ENCODE peak calls at places on chromosomes 5 and 9, in ten cellular contexts. C, N, T, Z, P, J, W, B, S and Q are unnamed samples.
A peak's percentile ranks its signal among the peaks of the same experiment; 100 is the strongest.

GRCh38 chr5:6066026-6066425 is 312.3 kb downstream of the MED10 start:
- DNase-seq in N (no peak), B (no peak), C (no peak), W (no peak), Z (no peak), P (no peak), T (no peak), J (no peak), S (no peak), Q (no peak)

GRCh38 chr5:38641003-38641402 is 84.6 kb upstream of the LIFR start:
- DNase-seq in B (no peak), S (no peak), J (no peak), W (no peak), Z (no peak), P (no peak), C (no peak), N (no peak), T (peak; percentile 51), Q (no peak)

GRCh38 chr5:51039915-51040314 is 343.3 kb upstream of the ISL1 start:
- DNase-seq in N (no peak), T (no peak), C (no peak), J (no peak), P (no peak), B (no peak), W (no peak), S (no peak), Z (no peak), Q (no peak)

GRCh38 chr5:87536365-87536764 is 123.6 kb upstream of the CCNH start:
- DNase-seq in T (no peak), S (no peak), C (no peak), P (no peak), J (no peak), Z (no peak), N (no peak), W (no peak), B (no peak), Q (no peak)

GRCh38 chr5:1279443-1280151 is 15.3 kb downstream of the TERT start:
- DNase-seq in W (no peak), S (peak; percentile 59), P (peak; percentile 59), T (no peak), N (no peak), C (no peak), J (no peak), B (peak; percentile 48), Z (no peak), Q (peak; percentile 68)

GRCh38 chr5:123916331-123917121 is 404.5 kb downstream of the CSNK1G3 start:
- DNase-seq in S (no peak), T (peak; percentile 95), W (no peak), B (no peak), P (no peak), J (no peak), N (peak; percentile 47), Z (no peak), C (no peak), Q (no peak)

GRCh38 chr5:14062178-14062577 is 81.0 kb upstream of the TRIO start:
- DNase-seq in J (no peak), N (no peak), B (no peak), T (peak; percentile 74), C (no peak), Z (no peak), S (no peak), W (no peak), P (no peak), Q (no peak)

GRCh38 chr9:98374385-98375051 is 119.1 kb upstream of the TBC1D2 start:
- DNase-seq in B (no peak), S (no peak), Z (no peak), W (no peak), T (peak; percentile 94), C (no peak), J (no peak), N (peak; percentile 57), P (no peak), Q (no peak)

GRCh38 chr5:36607838-36608783 is 1.7 kb downstream of the SLC1A3 start:
- DNase-seq in W (no peak), C (no peak), J (no peak), T (peak; percentile 72), N (no peak), S (no peak), Z (no peak), B (no peak), P (no peak), Q (no peak)

GRCh38 chr5:104800440-104801048 is 1238.0 kb upstream of the NUDT12 start:
- DNase-seq in W (no peak), S (no peak), T (no peak), Z (no peak), P (no peak), J (no peak), C (no peak), B (no peak), N (peak; percentile 11), Q (no peak)

GRCh38 chr5:79456449-79456848 is 57.5 kb downstream of the HOMER1 start:
- DNase-seq in S (no peak), J (no peak), B (no peak), W (no peak), Z (no peak), C (no peak), T (peak; percentile 19), P (no peak), N (no peak), Q (no peak)

GRCh38 chr9:35923927-35924763 is 14.9 kb downstream of the SPAAR start:
- DNase-seq in N (no peak), S (no peak), J (no peak), Z (peak; percentile 66), C (no peak), B (no peak), W (no peak), T (peak; percentile 98), P (no peak), Q (no peak)

GRCh38 chr5:177431317-177432142 is 5.1 kb downstream of the GRK6 start:
- DNase-seq in P (peak; percentile 94), Z (no peak), W (peak; percentile 91), J (peak; percentile 59), N (no peak), C (no peak), B (peak; percentile 99), T (no peak), S (peak; percentile 76), Q (peak; percentile 77)

GRCh38 chr9:68966496-68966944 is 47.4 kb downstream of the PRKACG start:
- DNase-seq in J (no peak), W (no peak), B (no peak), N (no peak), Z (no peak), C (no peak), T (no peak), P (no peak), S (no peak), Q (no peak)

GRCh38 chr9:73979894-73980264 is 517.3 kb upstream of the RORB start:
- DNase-seq in N (no peak), T (no peak), S (no peak), P (no peak), J (no peak), B (no peak), C (no peak), W (no peak), Z (no peak), Q (no peak)

GRCh38 chr9:21561502-21561901 is 79.4 kb upstream of the IFNE start:
- DNase-seq in N (no peak), T (no peak), P (no peak), S (no peak), B (no peak), C (no peak), W (no peak), Z (no peak), J (no peak), Q (no peak)

DNA sequence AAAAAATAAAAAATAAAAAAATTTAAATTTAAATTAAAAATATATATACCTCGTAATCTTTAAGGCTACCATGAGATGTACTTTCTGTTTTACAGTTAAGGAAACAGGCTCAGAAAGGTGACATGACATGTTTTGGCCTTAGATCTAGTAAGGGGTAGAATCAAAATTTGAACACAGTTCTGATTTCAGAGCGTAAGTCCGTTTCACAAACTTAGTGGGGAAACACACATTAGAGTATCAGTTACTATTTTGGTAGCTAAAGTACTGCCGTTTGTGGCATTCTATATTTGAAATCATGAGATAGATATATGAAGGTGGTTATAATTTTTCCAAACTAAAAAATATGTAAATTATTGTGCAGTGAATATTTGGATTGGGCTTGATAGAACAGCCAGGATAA is 186.2 kb downstream of the DENND1A start:
- DNase-seq in W (no peak), B (no peak), J (no peak), Z (no peak), C (no peak), S (no peak), P (no peak), T (no peak), N (no peak), Q (no peak)
- H3K4me1 ChIP-seq in W (no peaks in the 10 kb centered on the region), B (peaks cover 38% of the 10 kb centered on the region), J (no peaks in the 10 kb centered on the region), Z (no peaks in the 10 kb centered on the region), C (peaks cover 24% of the 10 kb centered on the region), S (peaks cover 11% of the 10 kb centered on the region), P (no peaks in the 10 kb centered on the region), T (no peaks in the 10 kb centered on the region), N (peaks cover 33% of the 10 kb centered on the region), Q (no peaks in the 10 kb centered on the region)

GRCh38 chr9:128249914-128250838 is 25.6 kb downstream of the GOLGA2 start:
- DNase-seq in N (peak; percentile 89), J (peak; percentile 99), P (peak; percentile 98), C (peak; percentile 69), W (peak; percentile 92), S (peak; percentile 96), Z (no peak), T (peak; percentile 57), B (peak; percentile 98), Q (peak; percentile 94)
- H3K4me3 ChIP-seq in N (peak overlapping the region; percentile 34), J (peak overlapping the region; percentile 97), P (peak overlapping the region; percentile 25), C (peak overlapping the region; percentile 9), W (peak overlapping the region; percentile 67), S (peak overlapping the region; percentile 46), Z (peak overlapping the region; percentile 30), T (no peak overlapping the region), B (peak overlapping the region; percentile 27), Q (no peak overlapping the region)

GRCh38 chr5:82833277-82833676 is 243.9 kb downstream of the TMEM167A start:
- DNase-seq in J (no peak), S (no peak), N (no peak), B (no peak), T (no peak), Z (no peak), P (no peak), C (no peak), W (no peak), Q (no peak)
- H3K27ac ChIP-seq in J (no peak overlapping the region), S (no peak overlapping the region), N (no peak overlapping the region), B (no peak overlapping the region), T (no peak overlapping the region), Z (no peak overlapping the region), P (no peak overlapping the region), C (no peak overlapping the region), W (no peak overlapping the region), Q (no peak overlapping the region)

DNA sequence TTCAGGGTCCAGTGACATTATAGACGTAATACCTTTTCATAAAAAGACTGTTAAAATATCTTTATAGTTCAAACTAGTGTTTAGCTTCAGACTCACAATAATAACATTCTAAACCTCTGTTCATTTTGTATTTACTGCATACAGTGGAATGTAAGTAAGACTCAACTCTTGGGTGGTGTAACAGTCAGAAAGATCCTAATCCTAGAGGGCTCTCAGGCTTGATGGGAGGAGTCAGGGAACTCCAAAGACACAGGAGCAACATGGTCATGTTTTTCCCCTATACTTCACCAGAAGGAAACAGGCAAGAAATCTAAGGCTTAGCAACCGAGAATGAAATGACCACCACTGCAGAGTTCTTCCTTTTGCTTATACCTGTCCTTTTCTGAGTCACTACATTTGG is 82.6 kb downstream of the MRPS27 start:
- DNase-seq in Z (no peak), B (no peak), C (no peak), N (no peak), T (no peak), W (no peak), P (no peak), J (no peak), S (no peak), Q (no peak)
- H3K4me1 ChIP-seq in Z (no peaks in the 10 kb centered on the region), B (peaks cover 37% of the 10 kb centered on the region), C (peaks cover 6% of the 10 kb centered on the region), N (peaks cover 3% of the 10 kb centered on the region), T (no peaks in the 10 kb centered on the region), W (peaks cover 16% of the 10 kb centered on the region), P (no peaks in the 10 kb centered on the region), J (peaks cover 18% of the 10 kb centered on the region), S (peaks cover 6% of the 10 kb centered on the region), Q (peaks cover 9% of the 10 kb centered on the region)

GRCh38 chr9:137281345-137282116 is 4.0 kb downstream of the TOR4A start:
- DNase-seq in N (no peak), Z (no peak), P (no peak), T (no peak), J (no peak), S (peak; percentile 61), W (no peak), B (peak; percentile 74), C (no peak), Q (no peak)
- H3K4me3 ChIP-seq in N (peak overlapping the region; percentile 16), Z (no peak overlapping the region), P (no peak overlapping the region), T (no peak overlapping the region), J (no peak overlapping the region), S (no peak overlapping the region), W (no peak overlapping the region), B (no peak overlapping the region), C (no peak overlapping the region), Q (no peak overlapping the region)